ENCODE peak calls at places on chromosomes 2 and 18, in nine cellular contexts. One of them, this sample, is unnamed.

GRCh38 chr2:70962885-70963878 is 15.2 kb upstream of the ANKRD53 start:
- DNase-seq in RWPE1: no peak
- DNase-seq in tibial artery: peak; percentile 17
- DNase-seq in cardiac fibroblast: no peak
- DNase-seq in AG10803: no peak
- DNase-seq in fibroblast of the aortic adventitia: no peak
- DNase-seq in GM13976: peak; percentile 20
- DNase-seq in GM20000: no peak
- DNase-seq in bronchial epithelial cell: no peak
- DNase-seq in this sample: no peak

GRCh38 chr2:98445708-98446577 is 1.3 kb downstream of the INPP4A start:
- DNase-seq in fibroblast of the aortic adventitia: no peak
- DNase-seq in cardiac fibroblast: no peak
- DNase-seq in RWPE1: no peak
- DNase-seq in tibial artery: no peak
- DNase-seq in AG10803: no peak
- DNase-seq in GM20000: peak; percentile 28
- DNase-seq in bronchial epithelial cell: peak; percentile 24
- DNase-seq in GM13976: no peak
- DNase-seq in this sample: no peak

GRCh38 chr2:9002637-9003365 is 683 bp downstream of the MBOAT2 start:
- DNase-seq in GM20000: peak; percentile 28
- DNase-seq in tibial artery: no peak
- DNase-seq in fibroblast of the aortic adventitia: peak; percentile 37
- DNase-seq in bronchial epithelial cell: no peak
- DNase-seq in GM13976: peak; percentile 32
- DNase-seq in RWPE1: peak; percentile 22
- DNase-seq in cardiac fibroblast: peak; percentile 14
- DNase-seq in AG10803: no peak
- DNase-seq in this sample: peak; percentile 16

GRCh38 chr2:166240387-166241313 is 112.8 kb upstream of the SCN1A start:
- DNase-seq in tibial artery: no peak
- DNase-seq in bronchial epithelial cell: peak; percentile 69
- DNase-seq in RWPE1: peak; percentile 2
- DNase-seq in AG10803: peak; percentile 10
- DNase-seq in GM13976: no peak
- DNase-seq in GM20000: no peak
- DNase-seq in fibroblast of the aortic adventitia: peak; percentile 20
- DNase-seq in cardiac fibroblast: no peak
- DNase-seq in this sample: no peak

GRCh38 chr2:140975237-140975636 is 1155.6 kb downstream of the LRP1B start:
- DNase-seq in cardiac fibroblast: peak; percentile 63
- DNase-seq in tibial artery: no peak
- DNase-seq in GM20000: no peak
- DNase-seq in AG10803: peak; percentile 6
- DNase-seq in RWPE1: no peak
- DNase-seq in bronchial epithelial cell: peak; percentile 52
- DNase-seq in GM13976: no peak
- DNase-seq in fibroblast of the aortic adventitia: peak; percentile 59
- DNase-seq in this sample: no peak

GRCh38 chr2:4745596-4745995 is 946.6 kb upstream of the SOX11 start:
- DNase-seq in bronchial epithelial cell: no peak
- DNase-seq in AG10803: no peak
- DNase-seq in cardiac fibroblast: no peak
- DNase-seq in GM20000: no peak
- DNase-seq in RWPE1: no peak
- DNase-seq in fibroblast of the aortic adventitia: no peak
- DNase-seq in GM13976: no peak
- DNase-seq in tibial artery: no peak
- DNase-seq in this sample: no peak

GRCh38 chr2:96169868-96170507 is 24.7 kb upstream of the DUSP2 start:
- DNase-seq in bronchial epithelial cell: no peak
- DNase-seq in AG10803: no peak
- DNase-seq in GM20000: no peak
- DNase-seq in cardiac fibroblast: no peak
- DNase-seq in fibroblast of the aortic adventitia: no peak
- DNase-seq in tibial artery: no peak
- DNase-seq in RWPE1: no peak
- DNase-seq in GM13976: no peak
- DNase-seq in this sample: no peak

GRCh38 chr2:239930378-239930777 is 94.8 kb downstream of the NDUFA10 start:
- DNase-seq in RWPE1: no peak
- DNase-seq in bronchial epithelial cell: no peak
- DNase-seq in GM13976: no peak
- DNase-seq in tibial artery: no peak
- DNase-seq in GM20000: no peak
- DNase-seq in AG10803: no peak
- DNase-seq in cardiac fibroblast: no peak
- DNase-seq in fibroblast of the aortic adventitia: no peak
- DNase-seq in this sample: no peak

GRCh38 chr2:24815171-24815570 is 21.9 kb downstream of the CENPO start:
- DNase-seq in fibroblast of the aortic adventitia: no peak
- DNase-seq in tibial artery: no peak
- DNase-seq in bronchial epithelial cell: no peak
- DNase-seq in AG10803: no peak
- DNase-seq in GM13976: no peak
- DNase-seq in GM20000: no peak
- DNase-seq in cardiac fibroblast: no peak
- DNase-seq in RWPE1: no peak
- DNase-seq in this sample: no peak

GRCh38 chr2:189570565-189570964 is 10.0 kb downstream of the SLC40A1 start:
- DNase-seq in GM20000: no peak
- DNase-seq in tibial artery: no peak
- DNase-seq in bronchial epithelial cell: peak; percentile 43
- DNase-seq in cardiac fibroblast: no peak
- DNase-seq in GM13976: no peak
- DNase-seq in AG10803: peak; percentile 87
- DNase-seq in RWPE1: no peak
- DNase-seq in fibroblast of the aortic adventitia: peak; percentile 59
- DNase-seq in this sample: no peak

GRCh38 chr2:126436411-126436810 is 219.5 kb upstream of the GYPC start:
- DNase-seq in bronchial epithelial cell: no peak
- DNase-seq in AG10803: no peak
- DNase-seq in fibroblast of the aortic adventitia: no peak
- DNase-seq in GM20000: no peak
- DNase-seq in GM13976: no peak
- DNase-seq in RWPE1: no peak
- DNase-seq in cardiac fibroblast: no peak
- DNase-seq in tibial artery: no peak
- DNase-seq in this sample: no peak

GRCh38 chr2:220001693-220002260 is 374.3 kb downstream of the SLC4A3 start:
- DNase-seq in GM20000: no peak
- DNase-seq in AG10803: peak; percentile 80
- DNase-seq in RWPE1: peak; percentile 15
- DNase-seq in cardiac fibroblast: peak; percentile 60
- DNase-seq in bronchial epithelial cell: no peak
- DNase-seq in tibial artery: no peak
- DNase-seq in GM13976: no peak
- DNase-seq in fibroblast of the aortic adventitia: peak; percentile 79
- DNase-seq in this sample: no peak

GRCh38 chr18:26621161-26622026 is 73.0 kb upstream of the KCTD1 start:
- DNase-seq in AG10803: no peak
- DNase-seq in fibroblast of the aortic adventitia: peak; percentile 33
- DNase-seq in bronchial epithelial cell: peak; percentile 30
- DNase-seq in cardiac fibroblast: peak; percentile 44
- DNase-seq in GM20000: peak; percentile 56
- DNase-seq in RWPE1: peak; percentile 17
- DNase-seq in tibial artery: peak; percentile 43
- DNase-seq in GM13976: peak; percentile 70
- DNase-seq in this sample: peak; percentile 41

GRCh38 chr18:55906533-55906932 is 318.5 kb upstream of the TCF4 start:
- DNase-seq in cardiac fibroblast: no peak
- DNase-seq in GM20000: no peak
- DNase-seq in tibial artery: no peak
- DNase-seq in AG10803: no peak
- DNase-seq in fibroblast of the aortic adventitia: no peak
- DNase-seq in bronchial epithelial cell: peak; percentile 55
- DNase-seq in RWPE1: peak; percentile 3
- DNase-seq in GM13976: no peak
- DNase-seq in this sample: no peak

DNA sequence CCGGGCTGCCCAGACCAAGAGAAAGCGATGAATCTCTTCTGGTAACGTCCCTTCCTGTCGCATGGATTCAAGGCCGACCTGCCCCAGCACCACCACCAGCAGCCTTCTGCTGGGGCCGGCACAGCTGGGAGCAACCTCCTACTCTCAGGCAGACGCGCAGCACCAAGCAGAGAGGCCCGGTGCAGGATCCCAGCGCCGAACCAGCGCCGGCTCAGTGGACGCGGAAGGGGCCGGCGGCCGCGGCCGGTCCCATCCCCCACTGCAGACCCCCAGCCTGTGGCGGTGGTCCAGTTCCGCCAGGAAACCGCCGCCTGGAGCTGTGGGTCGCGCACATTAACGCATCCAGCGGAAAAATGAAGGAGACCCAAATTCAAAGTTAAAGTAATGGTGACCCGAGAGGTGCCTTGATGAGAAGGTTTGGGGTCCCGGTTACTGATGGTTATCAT is 525 bp upstream of the MAL start:
- DNase-seq in AG10803: no peak
- DNase-seq in GM20000: no peak
- DNase-seq in bronchial epithelial cell: no peak
- DNase-seq in tibial artery: no peak
- DNase-seq in GM13976: no peak
- DNase-seq in cardiac fibroblast: no peak
- DNase-seq in fibroblast of the aortic adventitia: no peak
- DNase-seq in RWPE1: no peak
- DNase-seq in this sample: no peak
- TF ChIP-seq CTCF in AG10803: no peak
- TF ChIP-seq CTCF in GM20000: no peak
- TF ChIP-seq CTCF in bronchial epithelial cell: no peak
- TF ChIP-seq CTCF in tibial artery: no peak
- TF ChIP-seq CTCF in GM13976: no peak
- TF ChIP-seq CTCF in cardiac fibroblast: no peak
- TF ChIP-seq CTCF in fibroblast of the aortic adventitia: no peak
- TF ChIP-seq CTCF in RWPE1: no peak
- TF ChIP-seq CTCF in this sample: no peak

DNA sequence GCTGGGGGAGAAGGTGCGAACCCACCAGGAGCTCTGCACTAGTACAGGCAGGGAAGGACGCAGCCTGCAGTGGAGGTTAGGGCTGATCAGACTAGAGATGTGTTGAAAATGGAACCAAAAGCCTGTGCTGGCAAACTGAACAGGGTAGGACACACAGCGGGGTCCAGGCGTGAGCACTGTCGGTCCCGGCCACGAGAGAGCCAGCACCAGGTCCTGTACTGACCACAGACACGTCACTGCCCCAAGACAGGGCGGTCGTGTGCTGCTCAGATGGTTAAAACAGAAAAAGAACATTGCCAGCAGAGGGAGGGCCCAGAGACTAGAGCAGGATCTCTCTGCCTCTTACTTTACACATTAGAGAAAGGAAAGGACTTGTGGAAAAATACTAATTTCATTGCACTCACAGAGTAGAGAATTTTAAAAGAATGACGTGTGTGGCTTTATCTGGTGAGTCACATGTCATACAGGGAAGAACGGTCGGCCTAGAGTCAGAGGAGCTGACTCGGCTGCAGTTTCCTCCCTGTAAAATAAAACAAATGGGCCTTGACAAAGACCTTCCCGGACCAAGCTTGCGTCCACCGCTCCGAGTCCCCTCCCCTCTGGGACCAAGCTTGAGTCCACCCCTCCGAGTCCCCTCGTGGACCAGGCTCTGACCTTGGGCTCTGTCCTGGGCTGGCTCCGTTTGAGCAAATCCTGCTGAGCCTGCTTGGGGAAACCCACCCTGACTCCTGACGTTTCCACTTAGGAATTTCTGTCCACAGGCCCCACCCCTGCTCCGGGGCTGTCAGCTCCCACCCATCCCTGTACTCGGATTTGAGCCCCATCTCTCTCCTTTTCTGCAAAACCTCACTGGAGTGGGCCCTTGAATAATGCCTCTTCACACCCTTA is 16.7 kb upstream of the ADI1 start:
- DNase-seq in bronchial epithelial cell: peak; percentile 84
- DNase-seq in cardiac fibroblast: peak; percentile 89
- DNase-seq in tibial artery: peak; percentile 71
- DNase-seq in RWPE1: peak; percentile 67
- DNase-seq in fibroblast of the aortic adventitia: peak; percentile 89
- DNase-seq in AG10803: peak; percentile 83
- DNase-seq in GM13976: no peak
- DNase-seq in GM20000: peak; percentile 36
- DNase-seq in this sample: no peak
- TF ChIP-seq CTCF in bronchial epithelial cell: no peak
- TF ChIP-seq CTCF in cardiac fibroblast: peak; percentile 3
- TF ChIP-seq CTCF in tibial artery: peak; percentile 20
- TF ChIP-seq CTCF in RWPE1: no peak
- TF ChIP-seq CTCF in fibroblast of the aortic adventitia: peak; percentile 33
- TF ChIP-seq CTCF in AG10803: peak; percentile 48
- TF ChIP-seq CTCF in GM13976: no peak
- TF ChIP-seq CTCF in GM20000: no peak
- TF ChIP-seq CTCF in this sample: no peak

GRCh38 chr2:222582931-222583330 is 73.0 kb downstream of the FARSB start:
- DNase-seq in fibroblast of the aortic adventitia: no peak
- DNase-seq in tibial artery: no peak
- DNase-seq in RWPE1: no peak
- DNase-seq in GM20000: no peak
- DNase-seq in GM13976: no peak
- DNase-seq in AG10803: no peak
- DNase-seq in bronchial epithelial cell: no peak
- DNase-seq in cardiac fibroblast: no peak
- DNase-seq in this sample: no peak
- TF ChIP-seq CTCF in fibroblast of the aortic adventitia: no peak
- TF ChIP-seq CTCF in tibial artery: no peak
- TF ChIP-seq CTCF in RWPE1: no peak
- TF ChIP-seq CTCF in GM20000: no peak
- TF ChIP-seq CTCF in GM13976: peak; percentile 15
- TF ChIP-seq CTCF in AG10803: peak; percentile 30
- TF ChIP-seq CTCF in bronchial epithelial cell: peak; percentile 10
- TF ChIP-seq CTCF in cardiac fibroblast: peak; percentile 28
- TF ChIP-seq CTCF in this sample: peak; percentile 55

GRCh38 chr2:167294775-167295140 is 406.5 kb downstream of the XIRP2 start:
- DNase-seq in AG10803: no peak
- DNase-seq in RWPE1: no peak
- DNase-seq in GM13976: no peak
- DNase-seq in cardiac fibroblast: peak; percentile 5
- DNase-seq in GM20000: no peak
- DNase-seq in bronchial epithelial cell: peak; percentile 21
- DNase-seq in tibial artery: no peak
- DNase-seq in fibroblast of the aortic adventitia: no peak
- DNase-seq in this sample: no peak

GRCh38 chr2:167289651-167290410 is 401.6 kb downstream of the XIRP2 start:
- DNase-seq in AG10803: no peak
- DNase-seq in fibroblast of the aortic adventitia: no peak
- DNase-seq in tibial artery: no peak
- DNase-seq in bronchial epithelial cell: peak; percentile 55
- DNase-seq in GM13976: no peak
- DNase-seq in cardiac fibroblast: no peak
- DNase-seq in GM20000: no peak
- DNase-seq in RWPE1: no peak
- DNase-seq in this sample: no peak

GRCh38 chr2:167293172-167293781 is 405.0 kb downstream of the XIRP2 start:
- DNase-seq in bronchial epithelial cell: no peak
- DNase-seq in tibial artery: peak; percentile 25
- DNase-seq in cardiac fibroblast: peak; percentile 18
- DNase-seq in GM20000: peak; percentile 20
- DNase-seq in RWPE1: peak; percentile 2
- DNase-seq in AG10803: no peak
- DNase-seq in fibroblast of the aortic adventitia: peak; percentile 12
- DNase-seq in GM13976: peak; percentile 26
- DNase-seq in this sample: peak; percentile 27

GRCh38 chr2:167294031-167294774 is 405.9 kb downstream of the XIRP2 start:
- DNase-seq in fibroblast of the aortic adventitia: peak; percentile 26
- DNase-seq in GM13976: peak; percentile 16
- DNase-seq in GM20000: no peak
- DNase-seq in cardiac fibroblast: peak; percentile 13
- DNase-seq in AG10803: no peak
- DNase-seq in tibial artery: no peak
- DNase-seq in bronchial epithelial cell: peak; percentile 2
- DNase-seq in RWPE1: no peak
- DNase-seq in this sample: peak; percentile 19

GRCh38 chr2:167292430-167293171 is 404.3 kb downstream of the XIRP2 start:
- DNase-seq in GM20000: peak; percentile 91
- DNase-seq in fibroblast of the aortic adventitia: peak; percentile 80
- DNase-seq in tibial artery: peak; percentile 82
- DNase-seq in GM13976: peak; percentile 91
- DNase-seq in cardiac fibroblast: peak; percentile 93
- DNase-seq in bronchial epithelial cell: peak; percentile 80
- DNase-seq in RWPE1: peak; percentile 92
- DNase-seq in AG10803: peak; percentile 87
- DNase-seq in this sample: peak; percentile 81
- TF ChIP-seq CTCF in GM20000: no peak
- TF ChIP-seq CTCF in fibroblast of the aortic adventitia: no peak
- TF ChIP-seq CTCF in tibial artery: no peak
- TF ChIP-seq CTCF in GM13976: no peak
- TF ChIP-seq CTCF in cardiac fibroblast: peak; percentile 46
- TF ChIP-seq CTCF in bronchial epithelial cell: peak; percentile 53
- TF ChIP-seq CTCF in RWPE1: no peak
- TF ChIP-seq CTCF in AG10803: peak; percentile 41
- TF ChIP-seq CTCF in this sample: peak; percentile 59

This sample was measured in neural crest cell.